ENCODE peak calls at places on chromosomes 12 and 14, in nine cellular contexts. W, T, P, K, X, B, Z, N and D are unnamed samples.

GRCh38 chr12:105933671-105934665 is 204.8 kb downstream of the NUAK1 start:
- DNase-seq in W (peak; percentile 40), T (peak; percentile 48), P (peak; percentile 15), K (no peak), X (no peak), B (no peak), Z (no peak), N (peak; percentile 99), D (peak; percentile 12)

GRCh38 chr14:68608235-68608962 is 184.5 kb downstream of the ZFP36L1 start:
- DNase-seq in W (no peak), T (peak; percentile 22), P (no peak), K (no peak), X (peak; percentile 40), B (no peak), Z (no peak), N (no peak), D (peak; percentile 67)

GRCh38 chr12:132601171-132601883 is 9.1 kb downstream of the LRCOL1 start:
- DNase-seq in W (peak; percentile 23), T (no peak), P (no peak), K (no peak), X (no peak), B (no peak), Z (no peak), N (no peak), D (no peak)

GRCh38 chr12:55942055-55942454 is 11.1 kb downstream of the DGKA start:
- DNase-seq in W (no peak), T (no peak), P (no peak), K (no peak), X (no peak), B (no peak), Z (no peak), N (no peak), D (no peak)

GRCh38 chr12:55927588-55928502 is at the start of gene PYM1:
- DNase-seq in W (peak; percentile 88), T (peak; percentile 72), P (peak; percentile 90), K (peak; percentile 23), X (peak; percentile 74), B (peak; percentile 64), Z (peak; percentile 93), N (peak; percentile 64), D (peak; percentile 91)

GRCh38 chr12:88951860-88952483 is 371.7 kb upstream of the KITLG start:
- DNase-seq in W (no peak), T (no peak), P (no peak), K (no peak), X (no peak), B (no peak), Z (no peak), N (no peak), D (no peak)

GRCh38 chr12:91685917-91686316 is 459.7 kb downstream of the BTG1 start:
- DNase-seq in W (no peak), T (no peak), P (no peak), K (no peak), X (no peak), B (no peak), Z (no peak), N (peak; percentile 66), D (no peak)

GRCh38 chr14:100132161-100132902 is 27.1 kb downstream of the DEGS2 start:
- DNase-seq in W (peak; percentile 43), T (peak; percentile 75), P (no peak), K (no peak), X (no peak), B (no peak), Z (no peak), N (peak; percentile 32), D (no peak)

GRCh38 chr14:58298477-58298879 is at the start of gene ARID4A:
- DNase-seq in W (peak; percentile 91), T (peak; percentile 85), P (peak; percentile 92), K (no peak), X (peak; percentile 76), B (no peak), Z (no peak), N (no peak), D (peak; percentile 88)

GRCh38 chr14:34038358-34039057 is 87.6 kb upstream of the EGLN3 start:
- DNase-seq in W (no peak), T (no peak), P (no peak), K (no peak), X (no peak), B (no peak), Z (peak; percentile 90), N (peak; percentile 13), D (no peak)

GRCh38 chr12:115044073-115044472 is 360.1 kb upstream of the TBX3 start:
- DNase-seq in W (no peak), T (no peak), P (no peak), K (no peak), X (no peak), B (no peak), Z (no peak), N (no peak), D (no peak)

GRCh38 chr14:58830121-58830520 is 192.4 kb downstream of the DACT1 start:
- DNase-seq in W (no peak), T (no peak), P (no peak), K (no peak), X (no peak), B (no peak), Z (no peak), N (no peak), D (no peak)

GRCh38 chr12:70933133-70933532 is 12.6 kb upstream of the PTPRR start:
- DNase-seq in W (no peak), T (no peak), P (no peak), K (no peak), X (no peak), B (no peak), Z (no peak), N (no peak), D (no peak)

GRCh38 chr12:98955284-98955683 is 310.2 kb downstream of the APAF1 start:
- DNase-seq in W (no peak), T (no peak), P (no peak), K (no peak), X (no peak), B (no peak), Z (no peak), N (no peak), D (peak; percentile 19)

GRCh38 chr12:40598073-40598472 is 94.2 kb upstream of the CNTN1 start:
- DNase-seq in W (no peak), T (no peak), P (no peak), K (no peak), X (no peak), B (no peak), Z (no peak), N (no peak), D (no peak)

GRCh38 chr12:24705741-24706358 is 243.1 kb downstream of the BCAT1 start:
- DNase-seq in W (no peak), T (no peak), P (peak; percentile 29), K (no peak), X (no peak), B (no peak), Z (no peak), N (peak; percentile 51), D (no peak)

GRCh38 chr12:6030081-6030480 is 85.0 kb upstream of the ANO2 start:
- DNase-seq in W (no peak), T (no peak), P (no peak), K (no peak), X (no peak), B (no peak), Z (no peak), N (no peak), D (no peak)

GRCh38 chr12:104742551-104742961 is 215.5 kb downstream of the SLC41A2 start:
- DNase-seq in W (peak; percentile 30), T (no peak), P (no peak), K (no peak), X (peak; percentile 53), B (no peak), Z (no peak), N (no peak), D (peak; percentile 18)

GRCh38 chr12:34388636-34389377 is 366.5 kb downstream of the ALG10 start:
- DNase-seq in W (no peak), T (no peak), P (no peak), K (no peak), X (no peak), B (no peak), Z (no peak), N (no peak), D (no peak)

GRCh38 chr12:34390846-34391700 is 368.8 kb downstream of the ALG10 start:
- DNase-seq in W (peak; percentile 11), T (no peak), P (no peak), K (no peak), X (no peak), B (no peak), Z (no peak), N (no peak), D (no peak)

GRCh38 chr12:34391771-34392581 is 369.7 kb downstream of the ALG10 start:
- DNase-seq in W (peak; percentile 21), T (no peak), P (no peak), K (no peak), X (peak; percentile 4), B (no peak), Z (no peak), N (no peak), D (no peak)

GRCh38 chr12:34389378-34390170 is 367.3 kb downstream of the ALG10 start:
- DNase-seq in W (no peak), T (no peak), P (no peak), K (no peak), X (no peak), B (no peak), Z (no peak), N (no peak), D (no peak)

GRCh38 chr12:34390171-34390841 is 368.0 kb downstream of the ALG10 start:
- DNase-seq in W (peak; percentile 18), T (no peak), P (no peak), K (no peak), X (no peak), B (no peak), Z (no peak), N (no peak), D (no peak)
- H3K9me3 ChIP-seq in W (peaks cover 4% of the 10 kb centered on the region), T (no peaks in the 10 kb centered on the region), P (peaks cover 99% of the 10 kb centered on the region), K (no peaks in the 10 kb centered on the region), X (no peaks in the 10 kb centered on the region), B (no peaks in the 10 kb centered on the region), Z (peaks cover 14% of the 10 kb centered on the region), N (no peaks in the 10 kb centered on the region), D (peaks cover 16% of the 10 kb centered on the region)

GRCh38 chr12:103442187-103442564 is 53.6 kb downstream of the C12orf42 start:
- DNase-seq in W (no peak), T (no peak), P (no peak), K (no peak), X (no peak), B (no peak), Z (no peak), N (no peak), D (no peak)
- H3K4me3 ChIP-seq in W (no peak overlapping the region), T (no peak overlapping the region), P (no peak overlapping the region), K (no peak overlapping the region), X (no peak overlapping the region), B (no peak overlapping the region), Z (no peak overlapping the region), N (no peak overlapping the region), D (no peak overlapping the region)

GRCh38 chr12:34299802-34300193 is 277.5 kb downstream of the ALG10 start:
- DNase-seq in W (no peak), T (no peak), P (no peak), K (no peak), X (peak; percentile 2), B (no peak), Z (no peak), N (no peak), D (no peak)
- H3K9me3 ChIP-seq in W (no peaks in the 10 kb centered on the region), T (peaks cover 8% of the 10 kb centered on the region), P (peaks cover 99% of the 10 kb centered on the region), K (no peaks in the 10 kb centered on the region), X (no peaks in the 10 kb centered on the region), B (no peaks in the 10 kb centered on the region), Z (peaks cover 6% of the 10 kb centered on the region), N (no peaks in the 10 kb centered on the region), D (no peaks in the 10 kb centered on the region)

GRCh38 chr14:28896337-28896736 is 129.8 kb downstream of the FOXG1 start:
- DNase-seq in W (no peak), T (no peak), P (no peak), K (no peak), X (no peak), B (no peak), Z (no peak), N (no peak), D (no peak)

GRCh38 chr14:28895389-28895788 is 128.8 kb downstream of the FOXG1 start:
- DNase-seq in W (no peak), T (no peak), P (no peak), K (no peak), X (no peak), B (no peak), Z (no peak), N (no peak), D (no peak)
- H3K4me3 ChIP-seq in W (no peak overlapping the region), T (no peak overlapping the region), P (no peak overlapping the region), K (no peak overlapping the region), X (no peak overlapping the region), B (no peak overlapping the region), Z (no peak overlapping the region), N (no peak overlapping the region), D (no peak overlapping the region)